ENCODE peak calls at places on chromosomes 11 and 22, in ten cellular contexts. H is GDM1; E is T-helper 1 cell; O is stimulated activated CD8-positive, alpha-beta memory T cell treated with anti-CD3 and anti-CD28 coated beads, Interleukin-15, amount 100 ng/mL, for 24 hours; D is fibroblast of the aortic adventitia; Y is NCI-H460; Z is cardiac fibroblast; B is fibroblast of the conjunctiva; P is KBM-7; Q is stimulated activated CD4-positive, alpha-beta T cell treated with anti-CD3 and anti-CD28 coated beads, TNF-alpha, amount 100 ng/mL, for 48 hours. A is an unnamed sample.
A peak's percentile ranks its signal among the peaks of the same experiment; 100 is the strongest.

GRCh38 chr22:22110548-22111266 is 128.1 kb upstream of the TOP3B start:
- DNase-seq in H (no peak), E (peak; percentile 80), O (no peak), D (peak; percentile 70), Y (peak; percentile 20), Z (peak; percentile 52), B (peak; percentile 17), P (peak; percentile 23), Q (peak; percentile 12), A (peak; percentile 49)

GRCh38 chr11:117186431-117186761 is 7.9 kb downstream of the SIDT2 start:
- DNase-seq in H (no peak), E (no peak), O (no peak), D (no peak), Y (no peak), Z (no peak), B (no peak), P (no peak), Q (no peak), A (no peak)

GRCh38 chr22:24321999-24322398 is 51.4 kb downstream of the SPECC1L start:
- DNase-seq in H (no peak), E (no peak), O (no peak), D (no peak), Y (no peak), Z (no peak), B (no peak), P (no peak), Q (no peak), A (no peak)

GRCh38 chr11:124890701-124891389 is 6.8 kb downstream of the ROBO4 start:
- DNase-seq in H (no peak), E (no peak), O (no peak), D (no peak), Y (no peak), Z (no peak), B (no peak), P (no peak), Q (no peak), A (no peak)

GRCh38 chr22:38163844-38164577 is 17.6 kb downstream of the PLA2G6 start:
- DNase-seq in H (no peak), E (no peak), O (no peak), D (no peak), Y (no peak), Z (no peak), B (no peak), P (no peak), Q (no peak), A (no peak)

GRCh38 chr22:42692239-42693054 is 28.2 kb downstream of the A4GALT start:
- DNase-seq in H (no peak), E (no peak), O (no peak), D (no peak), Y (no peak), Z (no peak), B (no peak), P (no peak), Q (no peak), A (no peak)

GRCh38 chr11:17439316-17439782 is 37.3 kb downstream of the ABCC8 start:
- DNase-seq in H (no peak), E (no peak), O (no peak), D (no peak), Y (no peak), Z (no peak), B (no peak), P (no peak), Q (no peak), A (no peak)

GRCh38 chr22:38202437-38203089 is 769 bp downstream of the MAFF start:
- DNase-seq in H (no peak), E (peak; percentile 69), O (no peak), D (peak; percentile 91), Y (peak; percentile 34), Z (peak; percentile 96), B (peak; percentile 75), P (peak; percentile 68), Q (no peak), A (peak; percentile 97)

GRCh38 chr11:121630041-121630440 is 177.3 kb upstream of the SORL1-AS1 start:
- DNase-seq in H (no peak), E (no peak), O (no peak), D (peak; percentile 87), Y (no peak), Z (peak; percentile 84), B (peak; percentile 63), P (no peak), Q (no peak), A (peak; percentile 79)

GRCh38 chr22:43031617-43032016 is 16.7 kb upstream of the PACSIN2 start:
- DNase-seq in H (no peak), E (no peak), O (no peak), D (no peak), Y (no peak), Z (no peak), B (no peak), P (no peak), Q (no peak), A (no peak)

GRCh38 chr11:20070459-20070858 is 89.8 kb downstream of the DBX1 start:
- DNase-seq in H (no peak), E (no peak), O (no peak), D (no peak), Y (no peak), Z (no peak), B (no peak), P (no peak), Q (no peak), A (no peak)

GRCh38 chr11:113091578-113091844 is 130.3 kb downstream of the NCAM1 start:
- DNase-seq in H (no peak), E (no peak), O (no peak), D (no peak), Y (no peak), Z (peak; percentile 0), B (no peak), P (no peak), Q (no peak), A (no peak)

GRCh38 chr11:76296731-76297130 is 84.2 kb downstream of the THAP12 start:
- DNase-seq in H (no peak), E (no peak), O (no peak), D (no peak), Y (no peak), Z (no peak), B (no peak), P (no peak), Q (no peak), A (no peak)

GRCh38 chr11:10181811-10182210 is 112.2 kb downstream of the SBF2 start:
- DNase-seq in H (no peak), E (no peak), O (no peak), D (peak; percentile 59), Y (peak; percentile 5), Z (peak; percentile 68), B (peak; percentile 35), P (peak; percentile 12), Q (no peak), A (no peak)

GRCh38 chr22:40051322-40051721 is 56.6 kb downstream of the FAM83F start:
- DNase-seq in H (no peak), E (no peak), O (no peak), D (no peak), Y (no peak), Z (no peak), B (no peak), P (peak; percentile 62), Q (no peak), A (no peak)

GRCh38 chr22:44709881-44710400 is 7.9 kb downstream of the PRR5 start:
- DNase-seq in H (no peak), E (no peak), O (no peak), D (no peak), Y (no peak), Z (no peak), B (no peak), P (no peak), Q (no peak), A (no peak)

GRCh38 chr22:43862074-43862881 is at the start of gene SULT4A1:
- DNase-seq in H (peak; percentile 8), E (no peak), O (no peak), D (peak; percentile 17), Y (no peak), Z (peak; percentile 46), B (no peak), P (no peak), Q (no peak), A (peak; percentile 79)

GRCh38 chr11:77200869-77201268 is 72.8 kb downstream of the MYO7A start:
- DNase-seq in H (no peak), E (no peak), O (no peak), D (no peak), Y (no peak), Z (no peak), B (no peak), P (no peak), Q (no peak), A (no peak)

GRCh38 chr11:120627535-120628163 is 116.1 kb downstream of the GRIK4 start:
- DNase-seq in H (no peak), E (no peak), O (no peak), D (no peak), Y (no peak), Z (no peak), B (no peak), P (no peak), Q (no peak), A (no peak)

GRCh38 chr11:119671048-119671447 is 58.0 kb downstream of the NECTIN1 start:
- DNase-seq in H (no peak), E (no peak), O (no peak), D (peak; percentile 84), Y (no peak), Z (peak; percentile 94), B (peak; percentile 83), P (no peak), Q (no peak), A (peak; percentile 88)

GRCh38 chr11:111634981-111635705 is 32.9 kb downstream of the SIK2 start:
- DNase-seq in H (no peak), E (no peak), O (no peak), D (peak; percentile 44), Y (no peak), Z (peak; percentile 34), B (peak; percentile 18), P (no peak), Q (no peak), A (peak; percentile 42)

GRCh38 chr11:41879186-41879738 is 419.8 kb upstream of the LRRC4C start:
- DNase-seq in H (no peak), E (no peak), O (no peak), D (peak; percentile 21), Y (peak; percentile 25), Z (no peak), B (no peak), P (no peak), Q (no peak), A (no peak)

GRCh38 chr11:76808158-76808557 is 25.0 kb downstream of the TSKU start:
- DNase-seq in H (no peak), E (no peak), O (no peak), D (no peak), Y (no peak), Z (no peak), B (no peak), P (no peak), Q (no peak), A (no peak)

GRCh38 chr11:12719221-12719620 is 45.0 kb downstream of the TEAD1 start:
- DNase-seq in H (no peak), E (no peak), O (no peak), D (peak; percentile 20), Y (no peak), Z (peak; percentile 19), B (no peak), P (no peak), Q (no peak), A (no peak)

GRCh38 chr11:82858556-82859091 is 41.6 kb downstream of the PRCP start:
- DNase-seq in H (no peak), E (no peak), O (no peak), D (peak; percentile 82), Y (peak; percentile 30), Z (peak; percentile 69), B (peak; percentile 24), P (no peak), Q (no peak), A (peak; percentile 83)

GRCh38 chr11:124109377-124109776 is 5.9 kb upstream of the VWA5A start:
- DNase-seq in H (no peak), E (no peak), O (no peak), D (no peak), Y (no peak), Z (no peak), B (no peak), P (no peak), Q (no peak), A (no peak)

GRCh38 chr22:50548046-50548912 is 2.6 kb downstream of the KLHDC7B start:
- DNase-seq in H (no peak), E (peak; percentile 61), O (no peak), D (no peak), Y (no peak), Z (peak; percentile 17), B (no peak), P (no peak), Q (no peak), A (no peak)

GRCh38 chr11:110071197-110071596 is 22.0 kb upstream of the ZC3H12C start:
- DNase-seq in H (no peak), E (no peak), O (no peak), D (no peak), Y (no peak), Z (no peak), B (no peak), P (no peak), Q (no peak), A (no peak)